ENCODE peak calls at places on chromosomes 16 and 17, in nine cellular contexts. S is activated CD4-positive, alpha-beta T cell treated with anti-CD3 and anti-CD28 coated beads, Interleukin-2, amount 10 ng/mL, durations not matched to agents 7 days and 5 days; Q is lower leg skin; E is AG10803; P is GM19239; A is A549; B is thoracic aorta; Z is BE2C; N is left cardiac atrium. F is an unnamed sample.

GRCh38 chr16:87581867-87582220 is 20.5 kb upstream of the JPH3 start:
- DNase-seq in S (no peak), Q (peak; percentile 88), E (peak; percentile 98), P (no peak), A (peak; percentile 90), B (peak; percentile 77), Z (peak; percentile 63), N (peak; percentile 81), F (peak; percentile 64)

GRCh38 chr17:4533522-4534502 is 21.4 kb downstream of the MYBBP1A start:
- DNase-seq in S (no peak), Q (no peak), E (no peak), P (no peak), A (peak; percentile 53), B (no peak), Z (peak; percentile 56), N (no peak), F (no peak)

GRCh38 chr17:19386974-19387920 is at the start of gene MFAP4:
- DNase-seq in S (no peak), Q (no peak), E (peak; percentile 96), P (no peak), A (no peak), B (no peak), Z (peak; percentile 67), N (peak; percentile 72), F (peak; percentile 67)

GRCh38 chr16:48971571-48972071 is 310.0 kb downstream of the CBLN1 start:
- DNase-seq in S (no peak), Q (no peak), E (peak; percentile 16), P (no peak), A (no peak), B (no peak), Z (no peak), N (no peak), F (no peak)

GRCh38 chr16:86090461-86091170 is 191.7 kb downstream of the IRF8 start:
- DNase-seq in S (no peak), Q (no peak), E (no peak), P (no peak), A (no peak), B (no peak), Z (no peak), N (no peak), F (no peak)

GRCh38 chr16:15900901-15901465 is 12.6 kb upstream of the CEP20 start:
- DNase-seq in S (no peak), Q (no peak), E (no peak), P (no peak), A (no peak), B (no peak), Z (no peak), N (no peak), F (no peak)

GRCh38 chr17:80260791-80261158 is at the start of gene RNF213:
- DNase-seq in S (peak; percentile 65), Q (no peak), E (peak; percentile 25), P (peak; percentile 68), A (no peak), B (no peak), Z (peak; percentile 74), N (peak; percentile 60), F (no peak)

GRCh38 chr16:19868421-19868820 is 16.2 kb downstream of the GPRC5B start:
- DNase-seq in S (no peak), Q (no peak), E (no peak), P (no peak), A (no peak), B (no peak), Z (no peak), N (no peak), F (no peak)

GRCh38 chr17:47315451-47316266 is 8.1 kb upstream of the EFCAB13 start:
- DNase-seq in S (peak; percentile 36), Q (peak; percentile 52), E (peak; percentile 79), P (no peak), A (peak; percentile 78), B (no peak), Z (peak; percentile 31), N (no peak), F (peak; percentile 76)

GRCh38 chr17:8520981-8521380 is 85.3 kb downstream of the NDEL1 start:
- DNase-seq in S (no peak), Q (no peak), E (peak; percentile 34), P (no peak), A (no peak), B (no peak), Z (no peak), N (no peak), F (no peak)

GRCh38 chr16:27318399-27319256 is 4.9 kb downstream of the IL4R start:
- DNase-seq in S (peak; percentile 58), Q (no peak), E (peak; percentile 27), P (no peak), A (no peak), B (no peak), Z (no peak), N (peak; percentile 67), F (peak; percentile 62)

GRCh38 chr17:39306028-39306427 is 80.3 kb upstream of the STAC2 start:
- DNase-seq in S (no peak), Q (no peak), E (no peak), P (no peak), A (no peak), B (no peak), Z (no peak), N (no peak), F (no peak)

GRCh38 chr17:57566724-57567123 is 178.4 kb downstream of the CCDC182 start:
- DNase-seq in S (no peak), Q (no peak), E (no peak), P (no peak), A (no peak), B (no peak), Z (peak; percentile 43), N (no peak), F (no peak)

GRCh38 chr17:81913394-81914102 is 2.3 kb upstream of the PCYT2 start:
- DNase-seq in S (no peak), Q (no peak), E (no peak), P (no peak), A (no peak), B (no peak), Z (no peak), N (no peak), F (no peak)

GRCh38 chr17:66466933-66467367 is 164.5 kb downstream of the PRKCA start:
- DNase-seq in S (peak; percentile 52), Q (no peak), E (peak; percentile 100), P (no peak), A (peak; percentile 97), B (no peak), Z (no peak), N (peak; percentile 31), F (no peak)

GRCh38 chr16:1310832-1311200 is 1.4 kb downstream of the UBE2I start:
- DNase-seq in S (peak; percentile 56), Q (no peak), E (no peak), P (peak; percentile 63), A (no peak), B (no peak), Z (no peak), N (no peak), F (no peak)

GRCh38 chr17:8073627-8074485 is 13.7 kb downstream of the ALOX12B start:
- DNase-seq in S (peak; percentile 85), Q (peak; percentile 38), E (peak; percentile 46), P (peak; percentile 86), A (peak; percentile 84), B (no peak), Z (peak; percentile 74), N (peak; percentile 71), F (peak; percentile 33)

GRCh38 chr17:44919885-44920564 is 4.7 kb upstream of the GFAP start:
- DNase-seq in S (peak; percentile 66), Q (peak; percentile 64), E (peak; percentile 78), P (peak; percentile 91), A (peak; percentile 89), B (peak; percentile 45), Z (peak; percentile 89), N (peak; percentile 87), F (peak; percentile 54)